ENCODE peak calls at places on chromosomes 7 and 10, in six cellular contexts. T, Q, W, A, J and O are unnamed samples.

GRCh38 chr7:98280791-98281756 is at the start of gene BRI3:
- DNase-seq in Q (peak), A (peak), W (peak), J (peak), T (peak), O (peak)

GRCh38 chr10:122326806-122327205 is 47.7 kb upstream of the PLEKHA1 start:
- DNase-seq in A (no peak), J (no peak), T (no peak), Q (no peak), W (no peak), O (no peak)

GRCh38 chr10:127372361-127372760 is 176.0 kb upstream of the INSYN2A start:
- DNase-seq in Q (no peak), W (no peak), T (no peak), A (no peak), J (no peak), O (no peak)

GRCh38 chr7:36615877-36616276 is 108.4 kb downstream of the AOAH start:
- DNase-seq in W (no peak), J (no peak), Q (no peak), T (no peak), A (no peak), O (no peak)

GRCh38 chr10:8272794-8273425 is 218.4 kb downstream of the GATA3 start:
- DNase-seq in Q (no peak), A (no peak), W (no peak), T (no peak), J (no peak), O (no peak)

GRCh38 chr10:28783089-28783488 is 105.8 kb downstream of the BAMBI start:
- DNase-seq in W (no peak), Q (no peak), T (no peak), A (no peak), J (no peak), O (no peak)

GRCh38 chr7:3922175-3922635 is 621.2 kb downstream of the SDK1 start:
- DNase-seq in J (peak), T (peak), W (peak), Q (no peak), A (peak), O (peak)

GRCh38 chr10:32983333-32983909 is 25.4 kb upstream of the ITGB1 start:
- DNase-seq in A (peak), Q (no peak), J (peak), T (no peak), W (peak), O (peak)

GRCh38 chr10:58952162-58952561 is 224.3 kb upstream of the PHYHIPL start:
- DNase-seq in A (peak), J (no peak), T (no peak), W (no peak), Q (no peak), O (no peak)

GRCh38 chr10:107733731-107734130 is 569.2 kb upstream of the SORCS1 start:
- DNase-seq in A (peak), J (no peak), Q (no peak), T (no peak), W (no peak), O (peak)

GRCh38 chr10:88879754-88880286 is at the start of gene STAMBPL1:
- DNase-seq in Q (no peak), T (no peak), A (no peak), J (no peak), W (no peak), O (peak)

GRCh38 chr10:93478873-93479272 is 3.3 kb downstream of the MYOF start:
- DNase-seq in A (no peak), W (no peak), T (no peak), Q (no peak), J (no peak), O (no peak)

GRCh38 chr7:151795168-151795754 is 81.7 kb downstream of the PRKAG2 start:
- DNase-seq in W (no peak), J (no peak), Q (peak), T (peak), A (no peak), O (no peak)

GRCh38 chr7:70734436-70734835 is 397.5 kb upstream of the GALNT17 start:
- DNase-seq in A (no peak), Q (no peak), J (no peak), T (no peak), W (no peak), O (no peak)

GRCh38 chr7:118478236-118478635 is 253.7 kb downstream of the ANKRD7 start:
- DNase-seq in J (no peak), T (no peak), W (no peak), A (no peak), Q (no peak), O (no peak)

GRCh38 chr10:33252324-33252723 is 82.1 kb downstream of the NRP1 start:
- DNase-seq in T (no peak), Q (no peak), A (no peak), W (no peak), J (no peak), O (no peak)

GRCh38 chr10:116133641-116134040 is 139.4 kb downstream of the GFRA1 start:
- DNase-seq in T (no peak), A (no peak), W (no peak), Q (no peak), J (no peak), O (no peak)

GRCh38 chr10:126234630-126235029 is 153.6 kb downstream of the ADAM12 start:
- DNase-seq in T (no peak), W (no peak), Q (no peak), A (no peak), J (no peak), O (no peak)

GRCh38 chr7:124764847-124765400 is 668 bp downstream of the GPR37 start:
- DNase-seq in Q (peak), T (no peak), W (no peak), J (peak), A (peak), O (peak)

GRCh38 chr7:38751416-38751815 is 120.2 kb upstream of the AMPH start:
- DNase-seq in T (no peak), J (peak), A (peak), W (no peak), Q (no peak), O (peak)

GRCh38 chr7:133297093-133297492 is 44.2 kb downstream of the EXOC4 start:
- DNase-seq in Q (no peak), A (no peak), J (no peak), W (no peak), T (no peak), O (no peak)

GRCh38 chr10:3563298-3563697 is 221.7 kb downstream of the KLF6 start:
- DNase-seq in T (no peak), Q (no peak), A (no peak), W (no peak), J (no peak), O (no peak)

GRCh38 chr7:47571355-47572100 is 10.4 kb downstream of the TNS3 start:
- DNase-seq in T (peak), Q (peak), A (peak), J (peak), W (no peak), O (peak)

GRCh38 chr10:125209591-125210373 is 49.4 kb upstream of the CTBP2 start:
- DNase-seq in Q (peak), A (no peak), T (no peak), J (peak), W (no peak), O (peak)

GRCh38 chr10:70970830-70971229 is 82.5 kb upstream of the PCBD1 start:
- DNase-seq in A (peak), J (peak), T (no peak), W (no peak), Q (no peak), O (no peak)

GRCh38 chr10:75565286-75566251 is 134.1 kb downstream of the LRMDA start:
- DNase-seq in W (peak), J (no peak), A (no peak), T (no peak), Q (no peak), O (no peak)

GRCh38 chr7:105402221-105403095 is 13.7 kb upstream of the SRPK2 start:
- DNase-seq in J (peak), A (peak), Q (no peak), W (no peak), T (no peak), O (peak)

GRCh38 chr10:78964952-78965633 is 103.7 kb upstream of the ZMIZ1 start:
- DNase-seq in W (peak), A (peak), Q (peak), T (peak), J (peak), O (no peak)

GRCh38 chr10:114372179-114372578 is 32.1 kb downstream of the AFAP1L2 start:
- DNase-seq in J (no peak), T (no peak), W (no peak), A (no peak), Q (no peak), O (no peak)

GRCh38 chr10:88743999-88744398 is 15.8 kb upstream of the LIPN start:
- DNase-seq in W (no peak), T (no peak), Q (no peak), A (no peak), J (no peak), O (no peak)

GRCh38 chr7:40330408-40330807 is 195.6 kb downstream of the SUGCT start:
- DNase-seq in W (no peak), T (no peak), J (no peak), Q (no peak), A (no peak), O (no peak)

GRCh38 chr10:89355373-89355772 is 22.5 kb upstream of the IFIT1B start:
- DNase-seq in W (no peak), J (peak), Q (no peak), T (no peak), A (peak), O (peak)

GRCh38 chr7:157032644-157033482 is 22.4 kb upstream of the MNX1 start:
- DNase-seq in W (no peak), Q (no peak), J (no peak), T (no peak), A (no peak), O (no peak)

GRCh38 chr7:12211054-12212050 is at the start of gene TMEM106B:
- DNase-seq in A (peak), T (peak), W (peak), J (peak), Q (peak), O (peak)
- TF ChIP-seq CTCF in A (no peak), T (no peak), W (peak), J (no peak), Q (no peak), O (no peak)

GRCh38 chr10:60358282-60358681 is 31.4 kb downstream of the ANK3 start:
- DNase-seq in W (no peak), A (no peak), J (no peak), T (no peak), Q (no peak), O (no peak)

GRCh38 chr10:60363187-60363586 is 26.5 kb downstream of the ANK3 start:
- DNase-seq in W (no peak), A (peak), J (peak), Q (no peak), T (no peak), O (peak)

GRCh38 chr10:60362461-60362860 is 27.2 kb downstream of the ANK3 start:
- DNase-seq in T (no peak), A (no peak), Q (no peak), J (no peak), W (no peak), O (no peak)

GRCh38 chr10:60353519-60354258 is 36.0 kb downstream of the ANK3 start:
- DNase-seq in J (peak), A (peak), Q (peak), T (peak), W (no peak), O (peak)

GRCh38 chr10:60359066-60359465 is 30.6 kb downstream of the ANK3 start:
- DNase-seq in W (no peak), A (no peak), T (no peak), J (no peak), Q (no peak), O (no peak)
- H3K4me3 ChIP-seq in W (no peak), A (no peak), T (no peak), J (no peak), Q (no peak), O (no peak)

DNA sequence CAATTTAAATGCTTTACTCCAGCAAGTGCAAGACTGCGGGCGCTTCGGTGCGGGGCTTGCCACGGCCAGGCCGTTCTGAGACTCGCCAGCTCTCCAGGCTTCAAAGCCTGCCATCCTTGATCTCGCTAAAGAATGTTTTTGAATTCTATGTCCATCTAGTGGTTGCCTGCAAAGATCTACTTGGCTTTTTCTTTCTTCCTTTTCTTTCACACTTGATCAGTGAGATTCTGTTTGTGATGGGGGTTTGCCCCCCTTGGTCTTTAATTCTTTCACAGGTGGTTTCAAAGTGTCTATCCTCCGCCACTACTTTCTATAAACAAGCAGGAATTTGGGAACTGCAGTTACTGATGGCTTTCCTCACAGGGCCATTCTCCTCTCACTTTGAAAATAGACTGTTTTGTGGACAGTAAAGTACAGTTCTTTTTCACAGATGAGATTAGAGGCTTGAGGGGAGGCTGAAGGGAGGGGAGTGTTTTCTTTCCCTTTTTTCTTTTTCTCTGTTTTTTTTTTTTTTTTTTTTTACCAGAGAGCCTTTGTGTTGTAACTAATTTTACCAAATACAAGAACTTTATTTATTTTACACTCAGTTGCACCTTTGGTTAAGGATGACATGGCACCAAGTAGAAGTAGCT is 15.2 kb upstream of the FBXW4 start:
- DNase-seq in W (no peak), Q (no peak), A (no peak), J (peak), T (no peak), O (no peak)
- TF ChIP-seq CTCF in W (no peak), Q (no peak), A (peak), J (peak), T (peak), O (no peak)

GRCh38 chr10:82961864-82962263 is 1086.9 kb downstream of the NRG3 start:
- DNase-seq in W (no peak), T (no peak), J (no peak), A (no peak), Q (no peak), O (no peak)
- H3K4me3 ChIP-seq in W (no peak), T (no peak), J (no peak), A (no peak), Q (no peak), O (no peak)

GRCh38 chr7:115293628-115294236 is 371.8 kb downstream of the MDFIC start:
- DNase-seq in T (no peak), A (peak), W (no peak), J (peak), Q (no peak), O (peak)

GRCh38 chr7:115300228-115300870 is 378.5 kb downstream of the MDFIC start:
- DNase-seq in J (peak), W (no peak), A (peak), Q (no peak), T (no peak), O (peak)

GRCh38 chr7:115292381-115292780 is 370.5 kb downstream of the MDFIC start:
- DNase-seq in J (no peak), W (no peak), A (no peak), Q (no peak), T (no peak), O (no peak)

GRCh38 chr7:115299379-115300038 is 377.6 kb downstream of the MDFIC start:
- DNase-seq in W (no peak), J (no peak), T (no peak), Q (no peak), A (no peak), O (peak)

GRCh38 chr7:115297651-115298050 is 375.8 kb downstream of the MDFIC start:
- DNase-seq in A (peak), Q (no peak), W (peak), T (peak), J (peak), O (peak)
- TF ChIP-seq CTCF in A (no peak), Q (no peak), W (no peak), T (no peak), J (no peak), O (no peak)

GRCh38 chr10:26441491-26442214 is 3.5 kb downstream of the APBB1IP start:
- DNase-seq in W (no peak), Q (no peak), A (peak), T (no peak), J (no peak), O (no peak)
- H3K4me3 ChIP-seq in W (no peak), Q (no peak), A (no peak), T (no peak), J (no peak), O (no peak)

DNA sequence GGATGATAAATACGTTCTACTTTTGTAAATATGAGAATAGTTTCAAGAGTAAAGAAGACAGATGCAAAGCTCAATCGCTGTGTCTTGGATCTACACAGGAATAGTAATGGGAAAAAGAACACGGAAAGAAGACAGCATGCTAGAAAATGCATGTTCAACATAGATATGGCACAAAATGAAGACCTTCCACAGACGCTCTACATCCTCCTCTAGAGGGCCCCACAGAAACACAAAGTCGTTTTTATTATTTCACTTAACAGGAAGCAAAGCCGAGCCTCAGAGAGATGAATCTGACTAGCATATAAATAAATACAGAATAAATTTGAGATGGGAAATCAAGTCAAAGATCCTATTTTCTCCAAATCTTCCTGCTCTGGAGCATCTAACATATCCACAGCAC is 292.6 kb downstream of the PARD3 start:
- DNase-seq in J (peak), A (peak), T (no peak), Q (no peak), W (no peak), O (no peak)
- TF ChIP-seq CTCF in J (peak), A (peak), T (peak), Q (no peak), W (no peak), O (peak)

GRCh38 chr10:97243836-97244235 is 48.6 kb downstream of the ARHGAP19 start:
- DNase-seq in Q (no peak), W (no peak), J (no peak), T (no peak), A (no peak), O (no peak)
- H3K4me3 ChIP-seq in Q (no peak), W (no peak), J (no peak), T (no peak), A (no peak), O (no peak)